ENCODE peak calls at places on chromosomes 5 and 9, in eight cellular contexts. F is endothelial cell, C is hepatocyte, N is heart left ventricle, P is psoas muscle, A is AG04449, Z is GM12865, V is pancreas. W is an unnamed sample.

GRCh38 chr9:68515304-68516017 is 25.2 kb downstream of the TMEM252 start:
- DNase-seq in F (no peak), C (peak; percentile 64), N (no peak), P (peak; percentile 23), A (no peak), Z (no peak), V (no peak), W (no peak)

GRCh38 chr9:16282216-16282615 is 588.3 kb downstream of the BNC2 start:
- DNase-seq in F (no peak), C (peak; percentile 33), N (no peak), P (no peak), A (peak; percentile 38), Z (no peak), V (no peak), W (peak; percentile 71)

GRCh38 chr5:56588636-56589485 is 226.5 kb upstream of the MAP3K1 start:
- DNase-seq in F (peak; percentile 19), C (no peak), N (peak; percentile 74), P (peak; percentile 72), A (no peak), Z (peak; percentile 98), V (no peak), W (no peak)

GRCh38 chr5:8710426-8710930 is 835.4 kb downstream of the SEMA5A start:
- DNase-seq in F (no peak), C (no peak), N (no peak), P (no peak), A (no peak), Z (no peak), V (no peak), W (no peak)

GRCh38 chr9:7967851-7968250 is 168.3 kb upstream of the DMAC1 start:
- DNase-seq in F (no peak), C (peak; percentile 64), N (no peak), P (no peak), A (no peak), Z (no peak), V (no peak), W (no peak)

GRCh38 chr9:6106576-6107339 is 91.3 kb upstream of the RANBP6 start:
- DNase-seq in F (peak; percentile 28), C (peak; percentile 38), N (peak; percentile 31), P (no peak), A (no peak), Z (peak; percentile 63), V (no peak), W (no peak)

GRCh38 chr5:118857700-118858099 is 130.6 kb downstream of the DTWD2 start:
- DNase-seq in F (no peak), C (peak; percentile 50), N (no peak), P (no peak), A (no peak), Z (no peak), V (peak; percentile 20), W (no peak)

GRCh38 chr9:91824151-91824550 is 125.9 kb downstream of the ROR2 start:
- DNase-seq in F (no peak), C (no peak), N (no peak), P (no peak), A (no peak), Z (no peak), V (no peak), W (no peak)

GRCh38 chr5:179374506-179375235 is 29.4 kb upstream of the ADAMTS2 start:
- DNase-seq in F (no peak), C (no peak), N (no peak), P (no peak), A (no peak), Z (no peak), V (no peak), W (no peak)

GRCh38 chr5:39721394-39721793 is 296.6 kb upstream of the DAB2 start:
- DNase-seq in F (no peak), C (no peak), N (no peak), P (no peak), A (no peak), Z (no peak), V (no peak), W (no peak)

GRCh38 chr5:126492939-126493338 is 69.7 kb downstream of the GRAMD2B start:
- DNase-seq in F (no peak), C (peak; percentile 27), N (no peak), P (no peak), A (no peak), Z (peak; percentile 11), V (no peak), W (no peak)

GRCh38 chr9:95462419-95463121 is 54.2 kb downstream of the PTCH1 start:
- DNase-seq in F (peak; percentile 73), C (peak; percentile 83), N (peak; percentile 62), P (peak; percentile 42), A (peak; percentile 26), Z (peak; percentile 94), V (peak; percentile 56), W (peak; percentile 83)

GRCh38 chr5:37554938-37555337 is 175.8 kb downstream of the WDR70 start:
- DNase-seq in F (peak; percentile 15), C (no peak), N (no peak), P (no peak), A (no peak), Z (peak; percentile 9), V (no peak), W (no peak)

GRCh38 chr9:94894111-94894699 is 167.7 kb downstream of the AOPEP start:
- DNase-seq in F (no peak), C (no peak), N (no peak), P (no peak), A (no peak), Z (no peak), V (no peak), W (no peak)

GRCh38 chr5:159208508-159209437 is 580 bp downstream of the RNF145 start:
- DNase-seq in F (peak; percentile 38), C (peak; percentile 64), N (peak; percentile 47), P (peak; percentile 45), A (no peak), Z (peak; percentile 38), V (peak; percentile 32), W (no peak)

GRCh38 chr9:124786881-124787573 is 10.1 kb downstream of the OLFML2A start:
- DNase-seq in F (no peak), C (no peak), N (no peak), P (no peak), A (no peak), Z (no peak), V (peak; percentile 6), W (no peak)

GRCh38 chr5:138303365-138303764 is 28.2 kb downstream of the CDC25C start:
- DNase-seq in F (no peak), C (no peak), N (no peak), P (no peak), A (no peak), Z (no peak), V (no peak), W (no peak)

GRCh38 chr5:178651046-178651810 is 24.4 kb upstream of the CLK4 start:
- DNase-seq in F (no peak), C (no peak), N (no peak), P (no peak), A (peak; percentile 72), Z (no peak), V (no peak), W (no peak)

GRCh38 chr9:78595200-78595945 is 298.4 kb downstream of the PSAT1 start:
- DNase-seq in F (no peak), C (no peak), N (no peak), P (no peak), A (no peak), Z (no peak), V (no peak), W (no peak)

GRCh38 chr5:169265888-169266287 is 35.1 kb downstream of the SLIT3 start:
- DNase-seq in F (no peak), C (no peak), N (no peak), P (no peak), A (no peak), Z (no peak), V (no peak), W (no peak)
- TF ChIP-seq CTCF in F (peak; percentile 38), C (peak; percentile 30), N (no peak), P (no peak), A (no peak), Z (peak; percentile 24), V (no peak), W (no peak)

GRCh38 chr9:127930298-127931091 is at the start of gene PIP5KL1:
- DNase-seq in F (peak; percentile 88), C (peak; percentile 92), N (peak; percentile 89), P (peak; percentile 87), A (no peak), Z (peak; percentile 85), V (no peak), W (no peak)
- TF ChIP-seq CTCF in F (no peak), C (peak; percentile 30), N (no peak), P (no peak), A (peak; percentile 21), Z (no peak), V (no peak), W (peak; percentile 26)

GRCh38 chr5:1975898-1976765 is 93.4 kb upstream of the IRX4 start:
- DNase-seq in F (no peak), C (no peak), N (no peak), P (no peak), A (no peak), Z (peak; percentile 3), V (no peak), W (no peak)
- TF ChIP-seq CTCF in F (no peak), C (peak; percentile 11), N (peak; percentile 40), P (no peak), A (no peak), Z (no peak), V (no peak), W (no peak)

DNA sequence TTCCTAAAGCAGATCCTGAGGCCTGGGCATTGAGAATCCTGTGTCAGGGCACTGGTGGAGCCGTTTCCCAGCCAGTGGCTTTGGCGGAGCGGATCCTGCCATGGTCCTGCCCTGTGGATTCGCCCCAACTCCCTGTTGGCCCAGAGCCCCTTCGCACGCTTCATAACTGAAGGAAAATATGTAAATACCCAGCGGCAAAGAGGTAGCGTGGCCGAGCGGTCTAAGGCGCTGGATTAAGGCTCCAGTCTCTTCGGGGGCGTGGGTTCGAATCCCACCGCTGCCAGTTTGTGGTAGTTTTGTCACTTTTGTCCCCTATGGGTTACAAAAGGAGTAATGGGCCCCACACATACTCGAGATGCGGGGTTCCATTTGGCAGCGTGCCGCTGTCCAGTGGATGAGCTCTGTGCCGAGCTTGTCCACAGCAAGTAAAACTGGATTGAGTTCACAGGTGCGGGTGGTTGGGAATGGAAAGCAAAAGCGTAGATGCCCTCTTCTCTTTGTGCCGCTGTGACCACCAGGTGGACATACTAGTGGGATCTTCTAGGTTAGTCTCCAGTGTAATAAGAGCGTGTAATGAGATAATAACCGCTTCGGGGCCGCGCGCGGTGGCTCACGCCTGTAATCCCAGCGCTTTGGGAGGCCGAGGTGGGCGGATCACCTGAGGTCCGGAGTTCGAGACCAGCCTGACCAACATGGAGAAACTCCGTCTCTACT is 17.3 kb downstream of the TRIM7 start:
- DNase-seq in F (peak; percentile 77), C (peak; percentile 89), N (peak; percentile 76), P (peak; percentile 79), A (no peak), Z (peak; percentile 88), V (peak; percentile 69), W (no peak)
- TF ChIP-seq CTCF in F (no peak), C (peak; percentile 24), N (peak; percentile 14), P (peak; percentile 22), A (peak; percentile 30), Z (peak; percentile 23), V (no peak), W (peak; percentile 21)

DNA sequence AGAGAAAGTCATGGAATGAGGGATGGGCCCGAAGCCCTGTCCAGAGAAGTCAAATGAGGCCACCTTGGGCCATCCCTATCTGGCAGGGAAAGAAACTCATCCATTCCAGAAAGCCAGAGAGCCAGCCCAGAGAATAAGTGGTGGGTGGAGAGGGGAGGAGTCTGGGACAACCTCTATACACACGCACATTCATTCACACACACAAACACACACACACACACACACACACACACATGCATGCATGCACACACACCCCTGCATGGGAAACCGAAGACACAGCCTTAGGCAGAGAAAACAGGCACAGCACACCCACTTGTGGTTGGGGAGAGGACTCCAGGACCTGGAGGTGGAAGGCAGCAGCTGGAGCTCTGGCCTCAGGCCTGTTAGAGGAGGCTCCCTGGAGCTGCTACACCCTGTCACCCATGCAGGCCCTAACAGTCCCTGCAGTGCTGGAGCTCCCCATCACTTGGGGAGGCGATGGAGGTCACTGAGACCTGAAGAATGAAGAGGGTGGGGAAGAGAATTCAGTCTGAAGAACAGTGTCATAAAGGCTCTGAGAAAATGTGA is 38.0 kb downstream of the TGFBI start:
- DNase-seq in F (no peak), C (no peak), N (peak; percentile 71), P (peak; percentile 33), A (no peak), Z (no peak), V (no peak), W (peak; percentile 55)
- TF ChIP-seq CTCF in F (no peak), C (peak; percentile 13), N (peak; percentile 18), P (no peak), A (peak; percentile 31), Z (no peak), V (no peak), W (peak; percentile 49)